ENCODE peak calls at places on chromosomes 16 and 17, in five cellular contexts. C is activated CD4-positive, alpha-beta T cell treated with anti-CD3 and anti-CD28 coated beads for 24 hours; Q is NCI-H510A treated with DMSO at 0.1 percent for 48 hours; U is ecto neural progenitor cell; H is stimulated activated CD4-positive, alpha-beta T cell treated with anti-CD3 and anti-CD28 coated beads, Interleukin-2, amount 100 ng/mL, for 48 hours. O is an unnamed sample.

GRCh38 chr17:9974460-9975381 is 69.7 kb upstream of the RCVRN start:
- DNase-seq in C (no peak), U (no peak), Q (no peak), H (no peak), O (no peak)

GRCh38 chr16:50696575-50697420 is 3.4 kb downstream of the NOD2 start:
- DNase-seq in H (peak), U (no peak), Q (no peak), C (no peak), O (peak)

GRCh38 chr17:82497483-82498405 is 21.8 kb upstream of the FOXK2 start:
- DNase-seq in C (no peak), H (peak), Q (no peak), U (peak), O (peak)

GRCh38 chr16:65069090-65069489 is 52.8 kb downstream of the CDH11 start:
- DNase-seq in Q (no peak), U (no peak), H (no peak), C (no peak), O (no peak)

GRCh38 chr17:75065562-75066151 is 18.6 kb downstream of the KCTD2 start:
- DNase-seq in H (no peak), C (no peak), U (no peak), Q (no peak), O (no peak)

GRCh38 chr16:3173892-3174617 is 13.9 kb upstream of the OR1F1 start:
- DNase-seq in Q (no peak), U (peak), H (no peak), C (no peak), O (no peak)

GRCh38 chr17:74525781-74526288 is 5.4 kb downstream of the CD300LB start:
- DNase-seq in Q (no peak), C (no peak), U (no peak), H (no peak), O (no peak)

GRCh38 chr16:70421473-70422311 is 17.2 kb downstream of the ST3GAL2 start:
- DNase-seq in Q (no peak), U (no peak), H (no peak), C (no peak), O (no peak)

GRCh38 chr16:85524630-85525463 is 88.3 kb upstream of the GSE1 start:
- DNase-seq in Q (no peak), C (no peak), H (no peak), U (no peak), O (no peak)

GRCh38 chr17:45393477-45393876 is 39.2 kb downstream of the ARHGAP27 start:
- DNase-seq in C (no peak), Q (no peak), U (no peak), H (no peak), O (no peak)

GRCh38 chr16:3431779-3432219 is 11.5 kb downstream of the ZNF597 start:
- DNase-seq in H (peak), C (peak), Q (no peak), U (no peak), O (peak)

GRCh38 chr16:57679016-57679415 is 10.9 kb downstream of the ADGRG3 start:
- DNase-seq in H (no peak), Q (no peak), C (no peak), U (no peak), O (no peak)

GRCh38 chr16:2825049-2825742 is 4.9 kb upstream of the ZG16B start:
- DNase-seq in U (no peak), H (no peak), C (no peak), Q (no peak), O (no peak)

GRCh38 chr16:2964416-2965223 is 545 bp downstream of the KREMEN2 start:
- DNase-seq in C (no peak), U (peak), Q (peak), H (peak), O (peak)

GRCh38 chr16:19980866-19981265 is 92.8 kb downstream of the GPR139 start:
- DNase-seq in C (no peak), Q (peak), U (no peak), H (no peak), O (peak)

GRCh38 chr17:149897-150575 is 12.7 kb downstream of the SCGB1C2 start:
- DNase-seq in C (no peak), U (no peak), Q (no peak), H (no peak), O (no peak)

GRCh38 chr17:45353047-45353446 is 36.2 kb upstream of the MAP3K14 start:
- DNase-seq in H (peak), C (peak), U (peak), Q (no peak), O (no peak)